ENCODE peak calls at places on chromosomes 16 and 17, in five cellular contexts. One of them, this sample, is unnamed.
A peak's percentile ranks its signal among the peaks of the same experiment; 100 is the strongest.

GRCh38 chr16:31480851-31481250 is 2.1 kb upstream of the SLC5A2 start:
- DNase-seq in GM12878: no peak
- DNase-seq in ascending aorta: no peak
- DNase-seq in fibroblast of the aortic adventitia: no peak
- DNase-seq in fibroblast of mammary gland: no peak
- DNase-seq in this sample: no peak

GRCh38 chr16:59111280-59111679 is 377.2 kb upstream of the GOT2 start:
- DNase-seq in GM12878: no peak
- DNase-seq in ascending aorta: no peak
- DNase-seq in fibroblast of the aortic adventitia: no peak
- DNase-seq in fibroblast of mammary gland: no peak
- DNase-seq in this sample: no peak

GRCh38 chr17:3594056-3594810 is 15.0 kb downstream of the TRPV1 start:
- DNase-seq in GM12878: no peak
- DNase-seq in ascending aorta: no peak
- DNase-seq in fibroblast of the aortic adventitia: peak; percentile 39
- DNase-seq in fibroblast of mammary gland: peak; percentile 83
- DNase-seq in this sample: no peak

GRCh38 chr16:88924834-88925539 is 52.0 kb downstream of the CBFA2T3 start:
- DNase-seq in GM12878: no peak
- DNase-seq in ascending aorta: peak; percentile 76
- DNase-seq in fibroblast of the aortic adventitia: peak; percentile 86
- DNase-seq in fibroblast of mammary gland: peak; percentile 87
- DNase-seq in this sample: no peak

GRCh38 chr16:87101903-87102302 is 215.3 kb downstream of the C16orf95 start:
- DNase-seq in GM12878: no peak
- DNase-seq in ascending aorta: no peak
- DNase-seq in fibroblast of the aortic adventitia: peak; percentile 95
- DNase-seq in fibroblast of mammary gland: peak; percentile 92
- DNase-seq in this sample: no peak

GRCh38 chr16:84059946-84060901 is 17.6 kb upstream of the SLC38A8 start:
- DNase-seq in GM12878: no peak
- DNase-seq in ascending aorta: no peak
- DNase-seq in fibroblast of the aortic adventitia: no peak
- DNase-seq in fibroblast of mammary gland: no peak
- DNase-seq in this sample: no peak

GRCh38 chr16:86143666-86144065 is 244.7 kb downstream of the IRF8 start:
- DNase-seq in GM12878: no peak
- DNase-seq in ascending aorta: no peak
- DNase-seq in fibroblast of the aortic adventitia: no peak
- DNase-seq in fibroblast of mammary gland: no peak
- DNase-seq in this sample: no peak

GRCh38 chr17:75370288-75370687 is 35.2 kb downstream of the GRB2 start:
- DNase-seq in GM12878: no peak
- DNase-seq in ascending aorta: peak; percentile 83
- DNase-seq in fibroblast of the aortic adventitia: no peak
- DNase-seq in fibroblast of mammary gland: peak; percentile 6
- DNase-seq in this sample: no peak

GRCh38 chr17:73639926-73640325 is 4.3 kb downstream of the SDK2 start:
- DNase-seq in GM12878: no peak
- DNase-seq in ascending aorta: no peak
- DNase-seq in fibroblast of the aortic adventitia: no peak
- DNase-seq in fibroblast of mammary gland: no peak
- DNase-seq in this sample: no peak

GRCh38 chr17:76432712-76433336 is 20.1 kb downstream of the UBE2O start:
- DNase-seq in GM12878: no peak
- DNase-seq in ascending aorta: no peak
- DNase-seq in fibroblast of the aortic adventitia: no peak
- DNase-seq in fibroblast of mammary gland: peak; percentile 51
- DNase-seq in this sample: no peak

GRCh38 chr17:4986403-4986802 is 1.1 kb downstream of the CAMTA2 start:
- DNase-seq in GM12878: no peak
- DNase-seq in ascending aorta: no peak
- DNase-seq in fibroblast of the aortic adventitia: no peak
- DNase-seq in fibroblast of mammary gland: peak; percentile 44
- DNase-seq in this sample: no peak

GRCh38 chr16:54446639-54447038 is 160.1 kb upstream of the IRX3 start:
- DNase-seq in GM12878: no peak
- DNase-seq in ascending aorta: peak; percentile 71
- DNase-seq in fibroblast of the aortic adventitia: peak; percentile 95
- DNase-seq in fibroblast of mammary gland: peak; percentile 95
- DNase-seq in this sample: no peak

GRCh38 chr16:89134269-89134668 is 37.3 kb upstream of the CDH15 start:
- DNase-seq in GM12878: no peak
- DNase-seq in ascending aorta: no peak
- DNase-seq in fibroblast of the aortic adventitia: no peak
- DNase-seq in fibroblast of mammary gland: no peak
- DNase-seq in this sample: no peak

GRCh38 chr17:72104164-72104862 is 16.5 kb upstream of the SOX9 start:
- DNase-seq in GM12878: no peak
- DNase-seq in ascending aorta: no peak
- DNase-seq in fibroblast of the aortic adventitia: peak; percentile 36
- DNase-seq in fibroblast of mammary gland: no peak
- DNase-seq in this sample: no peak

DNA sequence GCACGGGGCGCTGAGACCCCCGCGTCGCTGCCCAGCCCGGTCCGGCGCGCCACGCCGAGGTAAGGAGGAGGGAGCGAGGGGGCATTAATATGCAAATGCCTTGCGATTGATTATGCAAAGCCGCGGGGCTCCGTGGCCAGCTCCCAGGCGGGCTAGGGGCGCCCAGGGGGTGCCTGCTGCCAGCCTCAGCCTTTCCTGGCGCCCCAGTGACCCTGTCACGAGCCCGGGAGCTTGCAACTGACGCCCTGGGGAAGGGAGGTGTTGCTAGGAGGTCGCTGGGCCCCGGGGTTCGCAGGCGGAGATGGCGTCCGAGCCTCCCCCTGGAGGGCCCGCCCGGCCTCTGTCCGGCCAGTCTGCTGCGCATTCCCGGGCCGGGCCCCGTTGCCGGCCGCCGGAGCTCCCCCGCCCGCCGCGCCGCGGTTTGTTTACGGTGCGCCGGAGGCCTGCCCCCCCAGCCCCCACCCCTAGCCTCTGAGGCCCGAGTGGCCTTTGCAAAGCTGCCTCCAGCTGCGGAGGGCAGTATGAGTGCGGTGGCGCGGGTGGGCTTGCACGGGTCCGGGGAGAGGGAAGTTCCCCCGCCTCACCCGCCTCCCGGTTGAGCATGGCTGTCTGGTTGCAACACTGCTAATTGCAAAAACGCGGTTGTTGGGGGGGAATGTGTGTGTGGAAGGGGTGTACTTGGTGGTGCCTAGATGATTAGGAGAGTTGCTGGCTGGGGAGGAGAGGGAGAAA is 435 bp downstream of the THRA start:
- DNase-seq in GM12878: no peak
- DNase-seq in ascending aorta: no peak
- DNase-seq in fibroblast of the aortic adventitia: no peak
- DNase-seq in fibroblast of mammary gland: no peak
- DNase-seq in this sample: no peak
- TF ChIP-seq CTCF in GM12878: no peak
- TF ChIP-seq CTCF in ascending aorta: no peak
- TF ChIP-seq CTCF in fibroblast of the aortic adventitia: peak; percentile 5
- TF ChIP-seq CTCF in fibroblast of mammary gland: no peak
- TF ChIP-seq CTCF in this sample: no peak

GRCh38 chr17:45135978-45136791 is 698 bp downstream of the ACBD4 start:
- DNase-seq in GM12878: no peak
- DNase-seq in ascending aorta: peak; percentile 63
- DNase-seq in fibroblast of the aortic adventitia: no peak
- DNase-seq in fibroblast of mammary gland: no peak
- DNase-seq in this sample: no peak
- H3K4me3 ChIP-seq in GM12878: peak overlapping the region; percentile 84
- H3K4me3 ChIP-seq in ascending aorta: peak overlapping the region; percentile 62
- H3K4me3 ChIP-seq in fibroblast of the aortic adventitia: peak overlapping the region; percentile 87
- H3K4me3 ChIP-seq in fibroblast of mammary gland: peak overlapping the region; percentile 72
- H3K4me3 ChIP-seq in this sample: peak overlapping the region; percentile 87

DNA sequence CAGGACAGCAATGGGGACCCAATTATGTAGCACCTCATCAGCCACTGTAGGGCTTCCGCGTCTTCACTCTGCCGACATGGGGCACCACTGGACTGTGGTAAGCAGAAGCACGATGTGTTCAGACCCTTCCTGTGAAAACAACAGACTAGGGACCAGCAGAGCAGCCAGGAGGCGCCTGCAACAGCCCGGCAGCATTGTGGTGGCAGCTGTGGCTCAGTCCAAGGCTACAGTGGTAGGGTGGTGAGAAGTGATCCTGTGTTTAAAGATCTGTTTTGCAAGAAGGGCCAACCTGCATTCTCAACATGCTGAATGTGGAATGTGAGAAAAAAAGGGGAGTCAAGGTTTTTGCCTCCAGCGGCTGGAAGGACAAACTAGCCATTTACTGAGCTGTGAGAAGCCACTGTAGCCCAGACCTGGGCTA is 80.8 kb downstream of the GAS7 start:
- DNase-seq in GM12878: peak; percentile 20
- DNase-seq in ascending aorta: no peak
- DNase-seq in fibroblast of the aortic adventitia: no peak
- DNase-seq in fibroblast of mammary gland: no peak
- DNase-seq in this sample: no peak
- TF ChIP-seq CTCF in GM12878: peak; percentile 19
- TF ChIP-seq CTCF in ascending aorta: no peak
- TF ChIP-seq CTCF in fibroblast of the aortic adventitia: no peak
- TF ChIP-seq CTCF in fibroblast of mammary gland: no peak
- TF ChIP-seq CTCF in this sample: no peak

GRCh38 chr16:11296351-11296705 is 15.2 kb upstream of the PRM1 start:
- DNase-seq in GM12878: no peak
- DNase-seq in ascending aorta: no peak
- DNase-seq in fibroblast of the aortic adventitia: no peak
- DNase-seq in fibroblast of mammary gland: no peak
- DNase-seq in this sample: no peak
- H3K4me3 ChIP-seq in GM12878: no peak overlapping the region
- H3K4me3 ChIP-seq in ascending aorta: no peak overlapping the region
- H3K4me3 ChIP-seq in fibroblast of the aortic adventitia: no peak overlapping the region
- H3K4me3 ChIP-seq in fibroblast of mammary gland: no peak overlapping the region
- H3K4me3 ChIP-seq in this sample: no peak overlapping the region

GRCh38 chr17:43755389-43755875 is 3.2 kb downstream of the SOST start:
- DNase-seq in GM12878: no peak
- DNase-seq in ascending aorta: peak; percentile 71
- DNase-seq in fibroblast of the aortic adventitia: peak; percentile 23
- DNase-seq in fibroblast of mammary gland: no peak
- DNase-seq in this sample: no peak
- TF ChIP-seq CTCF in GM12878: no peak
- TF ChIP-seq CTCF in ascending aorta: no peak
- TF ChIP-seq CTCF in fibroblast of the aortic adventitia: no peak
- TF ChIP-seq CTCF in fibroblast of mammary gland: no peak
- TF ChIP-seq CTCF in this sample: no peak

This sample was measured in GM12864.